ENCODE peak calls at places on chromosome 15, in seven cellular contexts. J, W, Q, E, T, C and N are unnamed samples.

GRCh38 chr15:95291878-95292472 is 1038.5 kb upstream of the NR2F2 start:
- DNase-seq in J (no peak), W (no peak), Q (no peak), E (peak), T (peak), C (peak), N (no peak)

GRCh38 chr15:25176991-25177954 is 222.5 kb downstream of the SNRPN start:
- DNase-seq in J (no peak), W (peak), Q (no peak), E (no peak), T (no peak), C (no peak), N (no peak)

GRCh38 chr15:70947369-70948335 is 55.0 kb downstream of the LRRC49 start:
- DNase-seq in J (no peak), W (no peak), Q (no peak), E (no peak), T (no peak), C (no peak), N (no peak)

GRCh38 chr15:25838871-25839195 is 24.3 kb downstream of the ATP10A start:
- DNase-seq in J (no peak), W (no peak), Q (no peak), E (no peak), T (no peak), C (no peak), N (no peak)

GRCh38 chr15:93418566-93418965 is 329.6 kb upstream of the RGMA start:
- DNase-seq in J (no peak), W (no peak), Q (no peak), E (no peak), T (no peak), C (no peak), N (no peak)

GRCh38 chr15:32908135-32908801 is 190.5 kb downstream of the GREM1 start:
- DNase-seq in J (no peak), W (no peak), Q (peak), E (peak), T (no peak), C (no peak), N (no peak)

GRCh38 chr15:68370768-68371151 is 61.2 kb downstream of the ITGA11 start:
- DNase-seq in J (no peak), W (no peak), Q (no peak), E (no peak), T (no peak), C (no peak), N (no peak)

GRCh38 chr15:50182233-50183013 is 427 bp downstream of the SLC27A2 start:
- DNase-seq in J (no peak), W (peak), Q (no peak), E (peak), T (peak), C (peak), N (peak)

GRCh38 chr15:58340176-58340575 is 91.6 kb upstream of the LIPC start:
- DNase-seq in J (no peak), W (no peak), Q (no peak), E (no peak), T (no peak), C (no peak), N (no peak)

GRCh38 chr15:72358532-72359180 is 17.2 kb downstream of the HEXA start:
- DNase-seq in J (no peak), W (peak), Q (no peak), E (no peak), T (no peak), C (no peak), N (no peak)

GRCh38 chr15:62135532-62136134 is 29.5 kb downstream of the C2CD4B start:
- DNase-seq in J (no peak), W (no peak), Q (no peak), E (no peak), T (no peak), C (peak), N (no peak)

GRCh38 chr15:44736261-44736765 is at the start of gene TRIM69:
- DNase-seq in J (no peak), W (no peak), Q (no peak), E (no peak), T (no peak), C (no peak), N (no peak)

GRCh38 chr15:74799255-74799842 is 13.3 kb upstream of the LMAN1L start:
- DNase-seq in J (no peak), W (no peak), Q (no peak), E (peak), T (no peak), C (no peak), N (no peak)